ENCODE peak calls at places on chromosome 2, in eight cellular contexts. One of them, this sample, is unnamed.
A peak's percentile ranks its signal among the peaks of the same experiment; 100 is the strongest.

GRCh38 chr2:232927793-232928563 is 57.9 kb downstream of the SNORC start:
- DNase-seq in bronchial epithelial cell: no peak
- DNase-seq in lung: no peak
- DNase-seq in choroid plexus epithelial cell: no peak
- DNase-seq in spleen: no peak
- DNase-seq in fibroblast of pulmonary artery: no peak
- DNase-seq in HepG2: no peak
- DNase-seq in SK-N-SH: peak; percentile 84
- DNase-seq in this sample: no peak

GRCh38 chr2:68722712-68723111 is 11.9 kb upstream of the ARHGAP25 start:
- DNase-seq in HepG2: peak; percentile 15
- DNase-seq in fibroblast of pulmonary artery: peak; percentile 8
- DNase-seq in spleen: no peak
- DNase-seq in SK-N-SH: no peak
- DNase-seq in lung: no peak
- DNase-seq in bronchial epithelial cell: no peak
- DNase-seq in choroid plexus epithelial cell: no peak
- DNase-seq in this sample: no peak

GRCh38 chr2:217656366-217656765 is 346.4 kb downstream of the TNS1 start:
- DNase-seq in SK-N-SH: no peak
- DNase-seq in HepG2: no peak
- DNase-seq in fibroblast of pulmonary artery: no peak
- DNase-seq in choroid plexus epithelial cell: no peak
- DNase-seq in spleen: no peak
- DNase-seq in bronchial epithelial cell: no peak
- DNase-seq in lung: no peak
- DNase-seq in this sample: no peak

GRCh38 chr2:10900216-10901109 is 11.3 kb upstream of the KCNF1 start:
- DNase-seq in lung: no peak
- DNase-seq in bronchial epithelial cell: peak; percentile 47
- DNase-seq in SK-N-SH: peak; percentile 79
- DNase-seq in spleen: no peak
- DNase-seq in choroid plexus epithelial cell: no peak
- DNase-seq in fibroblast of pulmonary artery: no peak
- DNase-seq in HepG2: peak; percentile 72
- DNase-seq in this sample: no peak

GRCh38 chr2:136670-137069 is 90.4 kb upstream of the FAM110C start:
- DNase-seq in choroid plexus epithelial cell: no peak
- DNase-seq in spleen: no peak
- DNase-seq in SK-N-SH: no peak
- DNase-seq in HepG2: no peak
- DNase-seq in fibroblast of pulmonary artery: no peak
- DNase-seq in lung: no peak
- DNase-seq in bronchial epithelial cell: no peak
- DNase-seq in this sample: no peak

GRCh38 chr2:85886585-85886984 is 2.2 kb downstream of the ST3GAL5 start:
- DNase-seq in bronchial epithelial cell: peak; percentile 91
- DNase-seq in SK-N-SH: no peak
- DNase-seq in HepG2: no peak
- DNase-seq in lung: peak; percentile 69
- DNase-seq in choroid plexus epithelial cell: peak; percentile 68
- DNase-seq in spleen: no peak
- DNase-seq in fibroblast of pulmonary artery: peak; percentile 88
- DNase-seq in this sample: no peak

GRCh38 chr2:62597323-62597722 is 91.3 kb upstream of the TMEM17 start:
- DNase-seq in bronchial epithelial cell: no peak
- DNase-seq in HepG2: no peak
- DNase-seq in SK-N-SH: no peak
- DNase-seq in choroid plexus epithelial cell: peak; percentile 38
- DNase-seq in fibroblast of pulmonary artery: peak; percentile 21
- DNase-seq in lung: no peak
- DNase-seq in spleen: no peak
- DNase-seq in this sample: no peak

GRCh38 chr2:129716781-129717559 is 262.5 kb upstream of the RAB6C start:
- DNase-seq in HepG2: no peak
- DNase-seq in fibroblast of pulmonary artery: no peak
- DNase-seq in lung: peak; percentile 25
- DNase-seq in choroid plexus epithelial cell: no peak
- DNase-seq in SK-N-SH: no peak
- DNase-seq in spleen: no peak
- DNase-seq in bronchial epithelial cell: no peak
- DNase-seq in this sample: peak; percentile 73

GRCh38 chr2:230904856-230905447 is 20.1 kb downstream of the GPR55 start:
- DNase-seq in bronchial epithelial cell: no peak
- DNase-seq in HepG2: no peak
- DNase-seq in SK-N-SH: no peak
- DNase-seq in fibroblast of pulmonary artery: no peak
- DNase-seq in spleen: peak; percentile 62
- DNase-seq in choroid plexus epithelial cell: peak; percentile 21
- DNase-seq in lung: no peak
- DNase-seq in this sample: peak; percentile 71

GRCh38 chr2:26887142-26887541 is 39.2 kb downstream of the DPYSL5 start:
- DNase-seq in fibroblast of pulmonary artery: no peak
- DNase-seq in choroid plexus epithelial cell: no peak
- DNase-seq in lung: no peak
- DNase-seq in HepG2: no peak
- DNase-seq in spleen: peak; percentile 79
- DNase-seq in bronchial epithelial cell: no peak
- DNase-seq in SK-N-SH: no peak
- DNase-seq in this sample: peak; percentile 78

GRCh38 chr2:59734743-59735142 is 818.7 kb downstream of the BCL11A start:
- DNase-seq in SK-N-SH: no peak
- DNase-seq in bronchial epithelial cell: no peak
- DNase-seq in fibroblast of pulmonary artery: no peak
- DNase-seq in spleen: no peak
- DNase-seq in lung: no peak
- DNase-seq in choroid plexus epithelial cell: no peak
- DNase-seq in HepG2: no peak
- DNase-seq in this sample: no peak

GRCh38 chr2:26621469-26622199 is 19.5 kb downstream of the CIB4 start:
- DNase-seq in fibroblast of pulmonary artery: no peak
- DNase-seq in spleen: peak; percentile 9
- DNase-seq in bronchial epithelial cell: peak; percentile 29
- DNase-seq in lung: no peak
- DNase-seq in choroid plexus epithelial cell: peak; percentile 26
- DNase-seq in SK-N-SH: peak; percentile 4
- DNase-seq in HepG2: no peak
- DNase-seq in this sample: no peak

GRCh38 chr2:1366546-1367134 is 46.6 kb upstream of the TPO start:
- DNase-seq in bronchial epithelial cell: peak; percentile 17
- DNase-seq in lung: no peak
- DNase-seq in HepG2: no peak
- DNase-seq in spleen: peak; percentile 84
- DNase-seq in SK-N-SH: peak; percentile 59
- DNase-seq in fibroblast of pulmonary artery: no peak
- DNase-seq in choroid plexus epithelial cell: no peak
- DNase-seq in this sample: no peak

GRCh38 chr2:72893594-72894319 is 6.5 kb downstream of the SPR start:
- DNase-seq in HepG2: peak; percentile 68
- DNase-seq in choroid plexus epithelial cell: peak; percentile 85
- DNase-seq in fibroblast of pulmonary artery: peak; percentile 77
- DNase-seq in SK-N-SH: peak; percentile 79
- DNase-seq in spleen: no peak
- DNase-seq in lung: no peak
- DNase-seq in bronchial epithelial cell: peak; percentile 58
- DNase-seq in this sample: no peak

GRCh38 chr2:174752403-174753037 is 11.8 kb downstream of the CHRNA1 start:
- DNase-seq in SK-N-SH: no peak
- DNase-seq in fibroblast of pulmonary artery: no peak
- DNase-seq in choroid plexus epithelial cell: peak; percentile 5
- DNase-seq in spleen: no peak
- DNase-seq in HepG2: no peak
- DNase-seq in lung: no peak
- DNase-seq in bronchial epithelial cell: peak; percentile 51
- DNase-seq in this sample: no peak

DNA sequence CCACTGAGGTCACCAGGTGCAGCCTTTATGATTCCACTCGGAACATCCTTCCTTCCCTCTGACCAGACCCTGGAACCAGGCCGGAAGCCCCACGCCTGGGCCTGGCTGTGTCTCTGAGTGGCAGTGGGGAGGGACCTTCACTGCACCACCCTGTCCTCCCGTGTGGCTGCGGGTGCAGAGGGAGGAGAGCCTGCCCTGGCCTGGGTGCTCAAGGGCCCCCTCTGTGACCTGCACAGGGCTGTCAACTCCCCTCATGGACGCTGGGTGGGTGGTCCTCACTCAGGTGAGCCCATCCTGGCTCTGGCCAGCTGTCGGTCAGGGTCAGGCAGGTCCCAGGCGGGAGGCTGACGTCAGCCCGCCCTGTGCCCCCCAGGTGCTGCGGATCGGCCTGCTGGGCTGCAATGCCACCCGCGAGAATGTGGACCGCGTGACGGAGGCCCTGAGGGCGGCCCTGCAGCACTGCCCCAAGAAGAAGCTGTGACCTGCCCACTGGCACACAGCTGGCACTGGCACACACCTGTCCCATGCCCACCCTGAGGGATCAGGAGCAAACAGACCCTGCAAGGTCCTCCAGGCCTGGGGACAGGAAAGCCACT is 9.8 kb downstream of the AGXT start:
- DNase-seq in HepG2: no peak
- DNase-seq in bronchial epithelial cell: no peak
- DNase-seq in fibroblast of pulmonary artery: no peak
- DNase-seq in spleen: peak; percentile 63
- DNase-seq in lung: no peak
- DNase-seq in choroid plexus epithelial cell: no peak
- DNase-seq in SK-N-SH: peak; percentile 19
- DNase-seq in this sample: no peak
- TF ChIP-seq CTCF in HepG2: no peak
- TF ChIP-seq CTCF in bronchial epithelial cell: no peak
- TF ChIP-seq CTCF in fibroblast of pulmonary artery: no peak
- TF ChIP-seq CTCF in spleen: no peak
- TF ChIP-seq CTCF in lung: no peak
- TF ChIP-seq CTCF in choroid plexus epithelial cell: no peak
- TF ChIP-seq CTCF in SK-N-SH: no peak
- TF ChIP-seq CTCF in this sample: no peak

DNA sequence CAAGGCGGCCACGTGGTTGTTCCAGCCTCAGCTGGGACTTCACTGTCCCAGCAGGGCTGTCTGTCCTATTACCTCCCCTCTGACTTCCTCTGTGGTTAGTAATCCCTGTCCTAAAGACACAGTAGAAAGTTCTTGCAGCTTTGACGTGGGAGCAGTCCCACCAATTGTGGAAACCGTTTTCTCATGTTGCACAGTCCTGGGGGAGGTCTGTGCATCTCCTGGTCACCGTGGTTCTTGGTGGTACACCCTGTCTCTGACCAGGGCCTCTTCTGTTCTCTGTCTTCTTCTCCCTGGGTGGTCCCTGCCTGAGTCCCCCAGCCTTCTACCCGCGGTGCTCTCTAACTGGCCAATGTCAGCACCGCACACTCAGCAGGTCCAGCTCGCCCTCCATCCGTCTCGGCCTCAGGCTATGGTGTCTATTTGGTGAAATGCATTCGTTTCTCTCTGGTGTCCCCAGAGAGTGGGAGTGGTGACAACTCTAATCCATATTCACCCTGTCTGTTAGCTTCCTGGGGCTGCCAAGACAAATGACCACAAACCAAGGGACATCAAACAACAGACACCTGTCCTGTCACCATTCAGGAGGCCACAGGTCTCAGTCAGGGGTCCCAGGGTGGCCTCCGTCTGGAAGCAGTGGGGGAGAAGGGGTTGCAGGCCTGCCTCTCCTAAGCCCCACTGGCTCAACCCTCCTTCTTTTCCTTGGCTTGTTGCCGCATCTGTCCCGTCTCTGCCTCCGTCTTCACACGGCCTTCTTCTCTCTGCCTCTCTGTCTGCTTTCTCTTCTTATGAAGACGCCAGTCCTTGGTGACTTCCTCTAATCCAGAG is 99.8 kb downstream of the SH3BP4 start:
- DNase-seq in bronchial epithelial cell: no peak
- DNase-seq in SK-N-SH: no peak
- DNase-seq in HepG2: no peak
- DNase-seq in lung: no peak
- DNase-seq in choroid plexus epithelial cell: peak; percentile 11
- DNase-seq in spleen: peak; percentile 49
- DNase-seq in fibroblast of pulmonary artery: peak; percentile 39
- DNase-seq in this sample: no peak
- TF ChIP-seq CTCF in bronchial epithelial cell: no peak
- TF ChIP-seq CTCF in SK-N-SH: no peak
- TF ChIP-seq CTCF in HepG2: no peak
- TF ChIP-seq CTCF in lung: no peak
- TF ChIP-seq CTCF in choroid plexus epithelial cell: no peak
- TF ChIP-seq CTCF in spleen: no peak
- TF ChIP-seq CTCF in fibroblast of pulmonary artery: no peak
- TF ChIP-seq CTCF in this sample: no peak

GRCh38 chr2:79000008-79000576 is 25.4 kb upstream of the REG3G start:
- DNase-seq in SK-N-SH: no peak
- DNase-seq in HepG2: no peak
- DNase-seq in bronchial epithelial cell: no peak
- DNase-seq in fibroblast of pulmonary artery: no peak
- DNase-seq in choroid plexus epithelial cell: no peak
- DNase-seq in lung: no peak
- DNase-seq in spleen: no peak
- DNase-seq in this sample: no peak

GRCh38 chr2:79001285-79001684 is 24.2 kb upstream of the REG3G start:
- DNase-seq in fibroblast of pulmonary artery: no peak
- DNase-seq in lung: no peak
- DNase-seq in SK-N-SH: no peak
- DNase-seq in spleen: no peak
- DNase-seq in HepG2: no peak
- DNase-seq in bronchial epithelial cell: no peak
- DNase-seq in choroid plexus epithelial cell: no peak
- DNase-seq in this sample: no peak

GRCh38 chr2:78993518-78994148 is 31.9 kb upstream of the REG3G start:
- DNase-seq in bronchial epithelial cell: no peak
- DNase-seq in lung: no peak
- DNase-seq in HepG2: no peak
- DNase-seq in SK-N-SH: no peak
- DNase-seq in spleen: no peak
- DNase-seq in fibroblast of pulmonary artery: no peak
- DNase-seq in choroid plexus epithelial cell: no peak
- DNase-seq in this sample: no peak

GRCh38 chr2:78994789-78995188 is 30.7 kb upstream of the REG3G start:
- DNase-seq in choroid plexus epithelial cell: no peak
- DNase-seq in fibroblast of pulmonary artery: no peak
- DNase-seq in SK-N-SH: no peak
- DNase-seq in lung: no peak
- DNase-seq in HepG2: no peak
- DNase-seq in spleen: no peak
- DNase-seq in bronchial epithelial cell: no peak
- DNase-seq in this sample: no peak

DNA sequence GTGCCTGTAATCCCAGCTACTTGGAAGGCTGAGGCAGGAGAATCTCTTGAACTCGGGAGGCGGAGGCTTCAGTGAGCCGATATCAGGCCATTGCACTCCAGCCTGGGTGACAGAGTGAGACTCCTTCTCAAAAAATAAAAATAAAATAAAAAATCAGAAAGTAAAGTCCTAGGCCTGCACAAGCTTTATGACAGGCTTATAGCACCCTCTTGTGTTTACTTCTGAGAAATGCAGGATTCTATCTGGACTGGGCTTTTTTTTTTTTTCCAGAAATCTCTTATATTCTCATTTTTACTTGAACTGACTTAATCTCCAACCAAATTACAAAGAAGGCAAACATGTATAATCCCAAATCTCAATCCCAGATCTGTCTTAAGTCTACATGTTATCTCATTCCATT is 26.1 kb upstream of the REG3G start:
- DNase-seq in SK-N-SH: peak; percentile 42
- DNase-seq in bronchial epithelial cell: no peak
- DNase-seq in spleen: no peak
- DNase-seq in choroid plexus epithelial cell: peak; percentile 17
- DNase-seq in lung: no peak
- DNase-seq in fibroblast of pulmonary artery: peak; percentile 36
- DNase-seq in HepG2: no peak
- DNase-seq in this sample: no peak
- TF ChIP-seq CTCF in SK-N-SH: peak; percentile 56
- TF ChIP-seq CTCF in bronchial epithelial cell: no peak
- TF ChIP-seq CTCF in spleen: no peak
- TF ChIP-seq CTCF in choroid plexus epithelial cell: peak; percentile 20
- TF ChIP-seq CTCF in lung: no peak
- TF ChIP-seq CTCF in fibroblast of pulmonary artery: peak; percentile 36
- TF ChIP-seq CTCF in HepG2: peak; percentile 42
- TF ChIP-seq CTCF in this sample: peak; percentile 55

GRCh38 chr2:176188969-176189665 is 649 bp downstream of the HOXD1 start:
- DNase-seq in spleen: no peak
- DNase-seq in fibroblast of pulmonary artery: no peak
- DNase-seq in SK-N-SH: no peak
- DNase-seq in bronchial epithelial cell: no peak
- DNase-seq in HepG2: no peak
- DNase-seq in lung: peak; percentile 37
- DNase-seq in choroid plexus epithelial cell: no peak
- DNase-seq in this sample: no peak
- TF ChIP-seq CTCF in spleen: no peak
- TF ChIP-seq CTCF in fibroblast of pulmonary artery: no peak
- TF ChIP-seq CTCF in SK-N-SH: no peak
- TF ChIP-seq CTCF in bronchial epithelial cell: no peak
- TF ChIP-seq CTCF in HepG2: no peak
- TF ChIP-seq CTCF in lung: no peak
- TF ChIP-seq CTCF in choroid plexus epithelial cell: no peak
- TF ChIP-seq CTCF in this sample: no peak

This sample was measured in osteocyte.